ENCODE peak calls at places on chromosomes 12 and 14, in six cellular contexts. N is OCI-LY7, G is AG04449, L is K562, O is MM.1S, V is HepG2. Q is an unnamed sample.
A peak's percentile ranks its signal among the peaks of the same experiment; 100 is the strongest.

GRCh38 chr12:100138048-100138907 is 4.4 kb downstream of the BLTP3B start:
- DNase-seq in V (no peak), N (peak; percentile 59), L (peak; percentile 15), G (no peak), O (peak; percentile 26), Q (no peak)

GRCh38 chr12:6211421-6211869 is 11.2 kb downstream of the CD9 start:
- DNase-seq in V (no peak), L (no peak), N (no peak), G (peak; percentile 74), O (no peak), Q (no peak)

GRCh38 chr14:61872452-61872851 is 110.2 kb downstream of the SNAPC1 start:
- DNase-seq in L (no peak), O (no peak), N (peak; percentile 14), V (no peak), G (no peak), Q (no peak)

GRCh38 chr12:121949643-121950397 is 31.4 kb downstream of the CFAP251 start:
- DNase-seq in G (peak; percentile 90), N (no peak), V (peak; percentile 82), L (no peak), O (no peak), Q (no peak)

GRCh38 chr12:124396544-124397398 is 101.9 kb downstream of the RFLNA start:
- DNase-seq in L (peak; percentile 30), O (no peak), V (no peak), G (no peak), N (no peak), Q (no peak)

GRCh38 chr12:122785503-122785902 is 11.1 kb downstream of the CCDC62 start:
- DNase-seq in V (no peak), L (no peak), N (no peak), G (no peak), O (peak; percentile 40), Q (no peak)

GRCh38 chr12:57740656-57741412 is 2.3 kb upstream of the AGAP2 start:
- DNase-seq in V (no peak), G (no peak), L (no peak), N (peak; percentile 82), O (peak; percentile 37), Q (no peak)

GRCh38 chr12:49741882-49742620 is 694 bp downstream of the TMBIM6 start:
- DNase-seq in V (peak; percentile 88), O (peak; percentile 91), G (peak; percentile 34), L (peak; percentile 75), N (peak; percentile 84), Q (peak; percentile 93)

GRCh38 chr14:90517431-90517841 is 120.6 kb downstream of the CALM1 start:
- DNase-seq in N (no peak), V (peak; percentile 23), G (no peak), L (no peak), O (no peak), Q (no peak)

GRCh38 chr14:57845802-57846531 is 19.9 kb downstream of the SLC35F4 start:
- DNase-seq in G (no peak), N (no peak), O (no peak), V (no peak), L (no peak), Q (no peak)

GRCh38 chr12:104859144-104859543 is 98.9 kb downstream of the SLC41A2 start:
- DNase-seq in V (no peak), G (no peak), O (no peak), L (no peak), N (no peak), Q (no peak)

GRCh38 chr12:13165578-13166120 is 30.9 kb upstream of the EMP1 start:
- DNase-seq in V (no peak), G (no peak), L (no peak), N (peak; percentile 23), O (peak; percentile 94), Q (no peak)

GRCh38 chr12:64680235-64680634 is 69.9 kb downstream of the RASSF3 start:
- DNase-seq in G (no peak), O (no peak), L (peak; percentile 46), N (no peak), V (no peak), Q (no peak)

GRCh38 chr12:2317819-2318218 is 265.0 kb downstream of the CACNA1C start:
- DNase-seq in N (no peak), V (no peak), G (no peak), L (no peak), O (no peak), Q (no peak)

GRCh38 chr14:35807131-35807961 is 1.7 kb downstream of the RALGAPA1 start:
- DNase-seq in L (no peak), V (peak; percentile 93), G (no peak), N (no peak), O (no peak), Q (no peak)

GRCh38 chr12:132141976-132142678 is 2.0 kb downstream of the DDX51 start:
- DNase-seq in N (no peak), V (no peak), G (no peak), L (no peak), O (no peak), Q (no peak)

GRCh38 chr14:93008381-93008780 is 85.4 kb downstream of the CHGA start:
- DNase-seq in G (no peak), N (no peak), O (no peak), V (no peak), L (peak; percentile 14), Q (no peak)

GRCh38 chr12:21773263-21773741 is 1.2 kb downstream of the KCNJ8 start:
- DNase-seq in G (no peak), L (peak; percentile 22), O (no peak), N (no peak), V (no peak), Q (no peak)

GRCh38 chr12:6607751-6608591 is 792 bp upstream of the CHD4 start:
- DNase-seq in L (peak; percentile 78), G (no peak), V (peak; percentile 56), N (peak; percentile 64), O (peak; percentile 57), Q (no peak)

GRCh38 chr12:123952037-123952436 is 20.6 kb downstream of the CCDC92 start:
- DNase-seq in G (no peak), N (no peak), V (no peak), L (no peak), O (no peak), Q (no peak)

GRCh38 chr12:25903603-25904245 is 54.8 kb upstream of the RASSF8 start:
- DNase-seq in O (no peak), N (no peak), G (no peak), V (no peak), L (no peak), Q (no peak)

GRCh38 chr14:88075298-88075981 is 70.5 kb downstream of the GPR65 start:
- DNase-seq in L (no peak), N (no peak), O (no peak), V (peak; percentile 5), G (no peak), Q (no peak)

GRCh38 chr12:116066381-116067230 is 210.9 kb downstream of the MED13L start:
- DNase-seq in N (peak; percentile 62), L (peak; percentile 49), O (peak; percentile 36), G (no peak), V (peak; percentile 34), Q (no peak)

GRCh38 chr14:106586098-106586704 is 1059.8 kb downstream of the TMEM121 start:
- DNase-seq in G (no peak), L (peak; percentile 53), V (peak; percentile 37), N (peak; percentile 69), O (peak; percentile 40), Q (no peak)

GRCh38 chr12:121300083-121300819 is 3.7 kb upstream of the CAMKK2 start:
- DNase-seq in N (no peak), G (no peak), O (no peak), L (no peak), V (no peak), Q (no peak)

GRCh38 chr12:107310621-107311020 is 217.3 kb upstream of the CRY1 start:
- DNase-seq in O (no peak), G (no peak), L (no peak), V (no peak), N (no peak), Q (no peak)
- TF ChIP-seq CTCF in O (no peak), G (no peak), L (no peak), V (no peak), N (no peak), Q (no peak)

GRCh38 chr12:80636832-80637231 is 70.6 kb upstream of the MYF6 start:
- DNase-seq in V (no peak), O (no peak), G (no peak), L (no peak), N (no peak), Q (no peak)

GRCh38 chr12:80634903-80635302 is 72.5 kb upstream of the MYF6 start:
- DNase-seq in O (no peak), N (no peak), G (no peak), L (no peak), V (no peak), Q (no peak)

GRCh38 chr12:80627773-80628172 is 79.7 kb upstream of the MYF6 start:
- DNase-seq in O (no peak), N (no peak), V (no peak), L (no peak), G (peak; percentile 21), Q (no peak)

DNA sequence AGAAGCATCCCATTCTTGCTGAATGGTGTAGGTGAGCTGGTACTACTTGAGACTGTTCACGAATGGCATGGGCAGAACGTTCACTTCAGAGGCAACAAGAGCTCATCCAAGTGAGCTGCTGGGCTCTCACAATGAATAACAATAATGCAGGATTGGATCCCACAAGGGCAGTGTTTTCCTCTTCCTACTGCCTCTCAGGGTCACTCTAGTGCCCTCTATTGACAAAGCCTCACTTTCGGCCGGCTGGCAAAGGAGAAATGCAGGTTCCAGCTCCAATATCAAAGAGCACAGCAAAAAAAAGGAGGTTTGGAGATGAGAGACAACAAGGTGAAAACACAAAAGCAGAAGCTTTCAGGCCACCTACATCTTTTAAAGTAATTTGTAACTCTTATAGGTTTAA is 74.6 kb upstream of the MYF6 start:
- DNase-seq in O (no peak), G (no peak), N (peak; percentile 23), V (peak; percentile 23), L (no peak), Q (no peak)
- TF ChIP-seq CTCF in O (peak; percentile 63), G (no peak), N (peak; percentile 71), V (peak; percentile 53), L (no peak), Q (peak; percentile 24)

DNA sequence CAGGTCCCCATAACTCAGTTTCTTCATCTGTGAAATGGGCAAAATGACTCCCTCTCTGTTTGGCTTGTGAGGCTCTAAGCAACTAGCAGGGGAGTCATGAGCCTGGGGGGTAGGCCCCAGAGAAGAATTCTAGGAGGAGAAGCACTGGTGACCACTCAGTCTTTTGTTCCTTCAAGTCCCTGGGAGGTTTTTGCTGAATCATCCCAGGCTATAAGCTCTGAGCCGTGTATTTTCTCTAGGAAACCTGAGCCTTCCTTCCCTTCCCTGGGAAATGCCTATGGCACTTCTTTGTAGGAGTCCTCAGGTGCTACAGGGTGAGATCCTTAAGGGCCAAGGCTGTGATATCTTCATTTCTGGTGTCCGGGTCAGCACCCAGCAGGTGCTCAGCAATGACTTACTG is 4.5 kb downstream of the RPH3A start:
- DNase-seq in L (no peak), O (no peak), N (no peak), G (no peak), V (no peak), Q (no peak)
- TF ChIP-seq CTCF in L (no peak), O (no peak), N (no peak), G (no peak), V (no peak), Q (no peak)

GRCh38 chr14:30903285-30904124 is 29.1 kb downstream of the COCH start:
- DNase-seq in L (no peak), N (no peak), G (no peak), V (peak; percentile 74), O (no peak), Q (no peak)

GRCh38 chr14:30908826-30909225 is 34.5 kb downstream of the COCH start:
- DNase-seq in O (no peak), G (no peak), L (no peak), N (no peak), V (no peak), Q (no peak)

GRCh38 chr14:30907659-30908057 is 33.3 kb downstream of the COCH start:
- DNase-seq in O (no peak), V (no peak), N (no peak), L (no peak), G (no peak), Q (no peak)

GRCh38 chr14:30906752-30907658 is 32.6 kb downstream of the COCH start:
- DNase-seq in O (no peak), N (peak; percentile 36), V (peak; percentile 58), G (no peak), L (no peak), Q (no peak)
- TF ChIP-seq CTCF in O (peak; percentile 32), N (peak; percentile 78), V (peak; percentile 62), G (peak; percentile 20), L (peak; percentile 28), Q (peak; percentile 60)